ENCODE peak calls at places on chromosomes 4 and X, in nine cellular contexts. One of them, this sample, is unnamed. For H3K4me1, the result is how much of the 10 kb centered on the place peaks cover.

GRCh38 chr4:18106620-18107019 is 85.1 kb upstream of the LCORL start:
- DNase-seq in ovary: no peak
- DNase-seq in MM.1S: no peak
- DNase-seq in psoas muscle: no peak
- DNase-seq in Panc1: no peak
- DNase-seq in left ventricle myocardium inferior: no peak
- DNase-seq in SJSA1: no peak
- DNase-seq in right cardiac atrium: no peak
- DNase-seq in OCI-LY7: no peak
- DNase-seq in this sample: no peak

GRCh38 chrX:79557212-79557611 is 190.1 kb upstream of the ITM2A start:
- DNase-seq in ovary: no peak
- DNase-seq in MM.1S: no peak
- DNase-seq in psoas muscle: no peak
- DNase-seq in left ventricle myocardium inferior: no peak
- DNase-seq in right cardiac atrium: no peak
- DNase-seq in Panc1: no peak
- DNase-seq in SJSA1: no peak
- DNase-seq in OCI-LY7: no peak
- DNase-seq in this sample: no peak

GRCh38 chr4:73828945-73829344 is 7.5 kb upstream of the CXCL6 start:
- DNase-seq in psoas muscle: no peak
- DNase-seq in Panc1: no peak
- DNase-seq in OCI-LY7: no peak
- DNase-seq in ovary: no peak
- DNase-seq in right cardiac atrium: no peak
- DNase-seq in MM.1S: no peak
- DNase-seq in SJSA1: no peak
- DNase-seq in left ventricle myocardium inferior: no peak
- DNase-seq in this sample: no peak

GRCh38 chr4:150297861-150298474 is 219.7 kb downstream of the DCLK2 start:
- DNase-seq in MM.1S: peak
- DNase-seq in ovary: no peak
- DNase-seq in Panc1: no peak
- DNase-seq in right cardiac atrium: peak
- DNase-seq in left ventricle myocardium inferior: no peak
- DNase-seq in OCI-LY7: peak
- DNase-seq in psoas muscle: no peak
- DNase-seq in SJSA1: peak
- DNase-seq in this sample: no peak

GRCh38 chr4:3376266-3376665 is 65.5 kb upstream of the HGFAC start:
- DNase-seq in Panc1: no peak
- DNase-seq in MM.1S: no peak
- DNase-seq in OCI-LY7: no peak
- DNase-seq in psoas muscle: no peak
- DNase-seq in ovary: no peak
- DNase-seq in right cardiac atrium: no peak
- DNase-seq in left ventricle myocardium inferior: no peak
- DNase-seq in SJSA1: no peak
- DNase-seq in this sample: no peak

GRCh38 chr4:7767966-7768365 is 171.7 kb downstream of the AFAP1 start:
- DNase-seq in right cardiac atrium: no peak
- DNase-seq in left ventricle myocardium inferior: peak
- DNase-seq in psoas muscle: no peak
- DNase-seq in MM.1S: no peak
- DNase-seq in SJSA1: no peak
- DNase-seq in Panc1: no peak
- DNase-seq in OCI-LY7: no peak
- DNase-seq in ovary: no peak
- DNase-seq in this sample: no peak

GRCh38 chr4:85086721-85087120 is 120.2 kb upstream of the WDFY3 start:
- DNase-seq in MM.1S: no peak
- DNase-seq in psoas muscle: no peak
- DNase-seq in ovary: no peak
- DNase-seq in left ventricle myocardium inferior: no peak
- DNase-seq in right cardiac atrium: no peak
- DNase-seq in Panc1: no peak
- DNase-seq in OCI-LY7: no peak
- DNase-seq in SJSA1: no peak
- DNase-seq in this sample: no peak

GRCh38 chr4:11606078-11606477 is 177.4 kb upstream of the HS3ST1 start:
- DNase-seq in left ventricle myocardium inferior: no peak
- DNase-seq in psoas muscle: no peak
- DNase-seq in OCI-LY7: no peak
- DNase-seq in Panc1: no peak
- DNase-seq in SJSA1: no peak
- DNase-seq in ovary: no peak
- DNase-seq in right cardiac atrium: no peak
- DNase-seq in MM.1S: no peak
- DNase-seq in this sample: no peak

GRCh38 chrX:22392176-22392814 is 119.6 kb downstream of the CBLL2 start:
- DNase-seq in OCI-LY7: no peak
- DNase-seq in Panc1: no peak
- DNase-seq in ovary: no peak
- DNase-seq in psoas muscle: no peak
- DNase-seq in MM.1S: no peak
- DNase-seq in SJSA1: no peak
- DNase-seq in left ventricle myocardium inferior: no peak
- DNase-seq in right cardiac atrium: no peak
- DNase-seq in this sample: no peak

GRCh38 chrX:11336201-11336600 is 43.0 kb downstream of the AMELX start:
- DNase-seq in Panc1: no peak
- DNase-seq in OCI-LY7: peak
- DNase-seq in right cardiac atrium: no peak
- DNase-seq in ovary: no peak
- DNase-seq in SJSA1: no peak
- DNase-seq in left ventricle myocardium inferior: no peak
- DNase-seq in MM.1S: peak
- DNase-seq in psoas muscle: no peak
- DNase-seq in this sample: no peak

GRCh38 chrX:11346283-11346682 is 53.1 kb downstream of the AMELX start:
- DNase-seq in ovary: no peak
- DNase-seq in psoas muscle: no peak
- DNase-seq in SJSA1: no peak
- DNase-seq in left ventricle myocardium inferior: no peak
- DNase-seq in right cardiac atrium: no peak
- DNase-seq in Panc1: no peak
- DNase-seq in MM.1S: no peak
- DNase-seq in OCI-LY7: no peak
- DNase-seq in this sample: no peak

GRCh38 chrX:11337292-11338009 is 44.2 kb downstream of the AMELX start:
- DNase-seq in Panc1: no peak
- DNase-seq in SJSA1: no peak
- DNase-seq in ovary: no peak
- DNase-seq in psoas muscle: no peak
- DNase-seq in left ventricle myocardium inferior: no peak
- DNase-seq in MM.1S: no peak
- DNase-seq in OCI-LY7: no peak
- DNase-seq in right cardiac atrium: no peak
- DNase-seq in this sample: no peak

DNA sequence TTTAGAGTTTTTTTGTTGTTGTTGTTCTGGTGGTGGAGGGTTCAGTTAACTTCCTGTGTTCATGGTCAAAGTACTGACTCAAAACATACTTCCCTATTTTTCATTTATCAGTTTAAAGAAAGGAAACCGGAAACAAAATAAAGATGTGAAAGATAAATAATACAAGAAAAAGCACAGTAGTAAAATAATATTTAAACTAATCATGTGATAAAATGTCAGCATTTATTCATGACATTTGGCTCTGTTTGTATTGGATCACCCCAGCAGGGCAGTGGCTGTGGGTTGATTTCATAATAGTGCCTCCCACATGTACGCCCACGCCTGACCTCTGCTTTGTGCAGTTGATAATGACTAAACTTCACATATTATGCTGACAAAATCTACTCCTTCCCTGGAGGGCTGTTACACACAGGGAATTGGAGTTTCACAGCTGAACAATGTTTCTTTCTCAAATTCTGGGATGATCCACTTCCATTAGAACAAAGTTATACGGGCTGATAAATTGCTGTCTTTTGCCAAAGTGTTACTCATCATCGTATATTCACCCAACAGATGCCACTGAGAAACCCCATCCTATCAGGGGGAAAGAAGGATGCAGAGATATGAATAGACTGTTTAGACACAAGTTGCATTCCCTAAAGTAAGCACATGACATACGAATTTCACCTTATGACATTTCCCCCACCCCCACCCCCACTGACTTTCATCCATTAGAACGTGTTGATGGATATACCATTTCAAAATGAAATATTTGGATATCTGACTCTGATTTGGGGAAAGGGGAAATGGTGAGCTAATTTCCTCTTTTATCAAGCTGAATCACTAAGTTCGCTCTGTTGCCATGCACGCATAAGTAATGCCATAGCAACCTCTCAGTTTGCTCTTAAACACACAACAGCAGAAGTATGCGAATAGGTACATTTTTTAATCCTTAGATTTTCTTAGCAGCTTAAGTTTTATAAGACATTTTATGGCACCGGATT is 48.4 kb downstream of the AMELX start:
- DNase-seq in OCI-LY7: peak
- DNase-seq in psoas muscle: peak
- DNase-seq in MM.1S: no peak
- DNase-seq in ovary: peak
- DNase-seq in Panc1: no peak
- DNase-seq in left ventricle myocardium inferior: peak
- DNase-seq in SJSA1: no peak
- DNase-seq in right cardiac atrium: peak
- DNase-seq in this sample: peak
- H3K4me3 ChIP-seq in OCI-LY7: peak
- H3K4me3 ChIP-seq in psoas muscle: no peak
- H3K4me3 ChIP-seq in MM.1S: no peak
- H3K4me3 ChIP-seq in ovary: no peak
- H3K4me3 ChIP-seq in Panc1: no peak
- H3K4me3 ChIP-seq in left ventricle myocardium inferior: no peak
- H3K4me3 ChIP-seq in SJSA1: no peak
- H3K4me3 ChIP-seq in right cardiac atrium: no peak
- H3K4me3 ChIP-seq in this sample: peak

GRCh38 chr4:108135549-108136209 is 33.1 kb downstream of the LEF1 start:
- DNase-seq in left ventricle myocardium inferior: no peak
- DNase-seq in OCI-LY7: no peak
- DNase-seq in psoas muscle: no peak
- DNase-seq in ovary: no peak
- DNase-seq in right cardiac atrium: no peak
- DNase-seq in Panc1: no peak
- DNase-seq in MM.1S: no peak
- DNase-seq in SJSA1: no peak
- DNase-seq in this sample: no peak
- H3K4me1 ChIP-seq in left ventricle myocardium inferior: under half
- H3K4me1 ChIP-seq in OCI-LY7: under half
- H3K4me1 ChIP-seq in psoas muscle: under half
- H3K4me1 ChIP-seq in ovary: under half
- H3K4me1 ChIP-seq in right cardiac atrium: under half
- H3K4me1 ChIP-seq in Panc1: under half
- H3K4me1 ChIP-seq in MM.1S: under half
- H3K4me1 ChIP-seq in SJSA1: under half
- H3K4me1 ChIP-seq in this sample: under half

GRCh38 chrX:150542846-150543229 is 25.6 kb upstream of the MTM1 start:
- DNase-seq in ovary: no peak
- DNase-seq in MM.1S: no peak
- DNase-seq in OCI-LY7: no peak
- DNase-seq in Panc1: no peak
- DNase-seq in left ventricle myocardium inferior: no peak
- DNase-seq in SJSA1: no peak
- DNase-seq in right cardiac atrium: no peak
- DNase-seq in psoas muscle: no peak
- DNase-seq in this sample: no peak

GRCh38 chrX:150544222-150544787 is 24.1 kb upstream of the MTM1 start:
- DNase-seq in left ventricle myocardium inferior: no peak
- DNase-seq in SJSA1: no peak
- DNase-seq in ovary: no peak
- DNase-seq in right cardiac atrium: no peak
- DNase-seq in psoas muscle: no peak
- DNase-seq in MM.1S: peak
- DNase-seq in OCI-LY7: peak
- DNase-seq in Panc1: no peak
- DNase-seq in this sample: no peak

GRCh38 chrX:150543230-150544155 is 24.9 kb upstream of the MTM1 start:
- DNase-seq in SJSA1: no peak
- DNase-seq in ovary: no peak
- DNase-seq in left ventricle myocardium inferior: no peak
- DNase-seq in OCI-LY7: no peak
- DNase-seq in MM.1S: no peak
- DNase-seq in right cardiac atrium: no peak
- DNase-seq in Panc1: no peak
- DNase-seq in psoas muscle: no peak
- DNase-seq in this sample: peak

GRCh38 chrX:150546711-150547153 is 21.7 kb upstream of the MTM1 start:
- DNase-seq in MM.1S: no peak
- DNase-seq in right cardiac atrium: peak
- DNase-seq in left ventricle myocardium inferior: no peak
- DNase-seq in psoas muscle: no peak
- DNase-seq in Panc1: no peak
- DNase-seq in ovary: peak
- DNase-seq in OCI-LY7: no peak
- DNase-seq in SJSA1: no peak
- DNase-seq in this sample: no peak

DNA sequence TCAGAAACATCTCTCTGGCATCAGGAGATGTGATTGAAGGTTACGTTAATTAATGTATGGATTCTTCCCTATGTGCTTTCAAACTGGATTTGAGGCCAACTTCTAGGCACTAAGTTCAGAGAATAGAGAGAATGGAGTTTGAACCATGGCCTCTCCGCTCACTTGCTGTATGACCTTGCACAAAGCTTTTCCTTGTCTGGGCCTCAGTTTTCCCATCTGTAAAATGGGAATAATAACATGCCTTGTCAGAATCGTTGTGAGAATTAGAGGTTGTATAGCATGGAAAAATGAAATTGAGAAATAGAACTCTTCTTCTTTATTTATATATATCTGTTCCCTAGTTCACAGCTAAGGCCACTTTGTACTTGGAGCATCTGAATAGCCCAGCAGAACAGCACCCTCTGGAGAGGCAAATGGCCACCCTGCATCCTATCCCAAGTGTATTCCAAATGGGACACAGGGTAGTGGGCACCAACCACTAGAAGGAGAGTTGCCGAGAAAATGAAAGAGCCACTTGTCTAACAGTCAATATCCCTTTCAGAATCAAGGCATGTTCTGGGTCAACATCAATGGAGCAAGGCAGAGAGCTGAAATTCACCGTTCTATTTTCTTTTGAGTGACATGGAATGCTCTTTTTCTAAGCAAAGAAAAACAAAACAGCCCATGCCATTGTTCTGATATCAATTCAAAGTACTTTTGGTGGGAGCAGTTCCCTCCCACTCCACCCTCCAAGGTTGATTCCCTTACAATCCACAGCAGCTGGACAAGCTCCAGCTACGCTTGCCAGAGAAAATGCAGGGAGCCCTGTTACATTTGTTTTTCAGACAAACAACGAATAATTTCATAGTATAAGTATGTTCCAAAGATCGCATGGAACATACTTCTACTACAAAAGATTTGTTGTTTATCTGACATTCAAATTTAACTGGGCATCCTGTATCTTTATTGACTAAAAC is 23.3 kb upstream of the MTM1 start:
- DNase-seq in psoas muscle: no peak
- DNase-seq in OCI-LY7: no peak
- DNase-seq in MM.1S: no peak
- DNase-seq in right cardiac atrium: peak
- DNase-seq in ovary: peak
- DNase-seq in left ventricle myocardium inferior: no peak
- DNase-seq in Panc1: no peak
- DNase-seq in SJSA1: no peak
- DNase-seq in this sample: no peak
- H3K27ac ChIP-seq in psoas muscle: no peak
- H3K27ac ChIP-seq in OCI-LY7: no peak
- H3K27ac ChIP-seq in MM.1S: no peak
- H3K27ac ChIP-seq in right cardiac atrium: no peak
- H3K27ac ChIP-seq in ovary: no peak
- H3K27ac ChIP-seq in left ventricle myocardium inferior: peak
- H3K27ac ChIP-seq in Panc1: no peak
- H3K27ac ChIP-seq in SJSA1: no peak
- H3K27ac ChIP-seq in this sample: no peak

GRCh38 chr4:2059034-2059725 is at the start of gene NAT8L:
- DNase-seq in SJSA1: no peak
- DNase-seq in left ventricle myocardium inferior: peak
- DNase-seq in right cardiac atrium: no peak
- DNase-seq in MM.1S: no peak
- DNase-seq in OCI-LY7: peak
- DNase-seq in psoas muscle: peak
- DNase-seq in ovary: peak
- DNase-seq in Panc1: no peak
- DNase-seq in this sample: no peak
- H3K4me3 ChIP-seq in SJSA1: no peak
- H3K4me3 ChIP-seq in left ventricle myocardium inferior: peak
- H3K4me3 ChIP-seq in right cardiac atrium: peak
- H3K4me3 ChIP-seq in MM.1S: no peak
- H3K4me3 ChIP-seq in OCI-LY7: no peak
- H3K4me3 ChIP-seq in psoas muscle: peak
- H3K4me3 ChIP-seq in ovary: peak
- H3K4me3 ChIP-seq in Panc1: peak
- H3K4me3 ChIP-seq in this sample: peak

This sample was measured in gastrocnemius medialis.